ENCODE peak calls at places on chromosomes 13 and 19, in nine cellular contexts. L, O, R, X, H, E, Y, T and F are unnamed samples.

GRCh38 chr19:48963371-48964204 is 1.5 kb upstream of the FTL start:
- ATAC-seq in L (no peak), O (peak; percentile 9), R (peak; percentile 17), X (peak; percentile 22), H (peak; percentile 30), E (peak; percentile 35), Y (peak; percentile 18), T (peak; percentile 32), F (peak; percentile 1)

GRCh38 chr19:53646144-53646543 is 14.3 kb downstream of the DPRX start:
- ATAC-seq in L (no peak), O (no peak), R (no peak), X (no peak), H (no peak), E (no peak), Y (no peak), T (no peak), F (no peak)

GRCh38 chr19:45515807-45516401 is 8.6 kb downstream of the VASP start:
- ATAC-seq in L (no peak), O (peak; percentile 15), R (no peak), X (peak; percentile 14), H (no peak), E (no peak), Y (no peak), T (peak; percentile 50), F (no peak)

GRCh38 chr13:110409581-110409992 is 102.5 kb downstream of the COL4A2 start:
- ATAC-seq in L (no peak), O (no peak), R (no peak), X (no peak), H (no peak), E (no peak), Y (no peak), T (no peak), F (peak; percentile 4)

GRCh38 chr19:14369399-14370168 is 11.7 kb upstream of the ADGRE5 start:
- ATAC-seq in L (peak; percentile 73), O (no peak), R (no peak), X (no peak), H (peak; percentile 78), E (peak; percentile 89), Y (no peak), T (no peak), F (no peak)

GRCh38 chr19:4635763-4636135 is 3.6 kb upstream of the TNFAIP8L1 start:
- ATAC-seq in L (no peak), O (no peak), R (no peak), X (no peak), H (no peak), E (no peak), Y (no peak), T (no peak), F (no peak)

GRCh38 chr13:100088282-100088647 is 628 bp upstream of the PCCA start:
- ATAC-seq in L (no peak), O (no peak), R (peak; percentile 17), X (no peak), H (no peak), E (peak; percentile 1), Y (peak; percentile 1), T (peak; percentile 8), F (peak; percentile 36)

GRCh38 chr13:110061270-110061669 is 245.7 kb downstream of the COL4A1 start:
- ATAC-seq in L (no peak), O (no peak), R (no peak), X (no peak), H (no peak), E (no peak), Y (no peak), T (no peak), F (no peak)

GRCh38 chr13:106287351-106287750 is 248.1 kb downstream of the EFNB2 start:
- ATAC-seq in L (no peak), O (no peak), R (no peak), X (no peak), H (no peak), E (no peak), Y (no peak), T (no peak), F (no peak)

GRCh38 chr19:47267350-47267759 is 7.3 kb upstream of the INAFM1 start:
- ATAC-seq in L (no peak), O (no peak), R (no peak), X (no peak), H (no peak), E (no peak), Y (no peak), T (no peak), F (no peak)

GRCh38 chr13:73996569-73996968 is 137.6 kb downstream of the KLF12 start:
- ATAC-seq in L (no peak), O (no peak), R (no peak), X (no peak), H (no peak), E (no peak), Y (no peak), T (no peak), F (no peak)

GRCh38 chr19:45322311-45322710 is 364 bp downstream of the CKM start:
- ATAC-seq in L (no peak), O (no peak), R (no peak), X (no peak), H (no peak), E (no peak), Y (no peak), T (no peak), F (no peak)

GRCh38 chr19:40690050-40690698 is at the start of gene NUMBL:
- ATAC-seq in L (no peak), O (no peak), R (no peak), X (no peak), H (no peak), E (peak; percentile 61), Y (no peak), T (no peak), F (peak; percentile 60)

GRCh38 chr19:43901395-43902390 is 33.4 kb downstream of the ZNF45 start:
- ATAC-seq in L (peak; percentile 98), O (peak; percentile 99), R (no peak), X (peak; percentile 100), H (peak; percentile 98), E (peak; percentile 92), Y (peak; percentile 78), T (peak; percentile 98), F (peak; percentile 100)

GRCh38 chr19:15479391-15480345 is at the start of gene PGLYRP2:
- ATAC-seq in L (peak; percentile 28), O (peak; percentile 73), R (peak; percentile 49), X (peak; percentile 60), H (peak; percentile 50), E (peak; percentile 70), Y (no peak), T (no peak), F (peak; percentile 66)

GRCh38 chr19:38580080-38580479 is 37.7 kb downstream of the MAP4K1 start:
- ATAC-seq in L (no peak), O (no peak), R (no peak), X (no peak), H (no peak), E (no peak), Y (no peak), T (no peak), F (no peak)

GRCh38 chr19:12676384-12676792 is 5.3 kb downstream of the DHPS start:
- ATAC-seq in L (peak; percentile 32), O (peak; percentile 45), R (peak; percentile 69), X (peak; percentile 57), H (peak; percentile 20), E (peak; percentile 45), Y (peak; percentile 48), T (peak; percentile 79), F (peak; percentile 67)

GRCh38 chr19:29171525-29171924 is 41.4 kb downstream of the UQCRFS1 start:
- ATAC-seq in L (no peak), O (no peak), R (no peak), X (no peak), H (no peak), E (no peak), Y (no peak), T (no peak), F (no peak)

GRCh38 chr19:56110515-56111448 is 10.3 kb downstream of the ZNF787 start:
- ATAC-seq in L (no peak), O (peak; percentile 81), R (no peak), X (peak; percentile 81), H (no peak), E (no peak), Y (no peak), T (peak; percentile 56), F (peak; percentile 83)

GRCh38 chr19:16386619-16387240 is 62.1 kb downstream of the KLF2 start:
- ATAC-seq in L (peak; percentile 67), O (no peak), R (peak; percentile 79), X (no peak), H (peak; percentile 62), E (peak; percentile 82), Y (peak; percentile 55), T (peak; percentile 47), F (peak; percentile 90)

GRCh38 chr19:7267792-7268736 is 26.1 kb downstream of the INSR start:
- ATAC-seq in L (no peak), O (peak; percentile 54), R (no peak), X (peak; percentile 31), H (no peak), E (no peak), Y (no peak), T (peak; percentile 79), F (no peak)

GRCh38 chr19:42091300-42092266 is 15.6 kb downstream of the ZNF574 start:
- ATAC-seq in L (no peak), O (no peak), R (peak; percentile 60), X (peak; percentile 43), H (no peak), E (no peak), Y (peak; percentile 43), T (peak; percentile 83), F (peak; percentile 10)

GRCh38 chr13:41007359-41008118 is 11.6 kb downstream of the ELF1 start:
- ATAC-seq in L (peak; percentile 49), O (no peak), R (no peak), X (no peak), H (peak; percentile 52), E (peak; percentile 70), Y (no peak), T (peak; percentile 25), F (peak; percentile 49)

GRCh38 chr19:47257411-47258169 is 1.3 kb downstream of the CCDC9 start:
- ATAC-seq in L (peak; percentile 1), O (peak; percentile 49), R (peak; percentile 30), X (no peak), H (no peak), E (peak; percentile 16), Y (peak; percentile 34), T (peak; percentile 14), F (peak; percentile 63)

GRCh38 chr19:45346449-45346848 is 5.9 kb downstream of the KLC3 start:
- ATAC-seq in L (no peak), O (no peak), R (no peak), X (no peak), H (no peak), E (no peak), Y (no peak), T (peak; percentile 9), F (no peak)